ENCODE peak calls at places on chromosomes 6 and 20, in five cellular contexts. I is Peyer's patch, G is esophagus squamous epithelium, O is right lobe of liver, Z is fibroblast of mammary gland. L is an unnamed sample.

GRCh38 chr20:8389381-8390368 is 257.6 kb downstream of the PLCB1 start:
- DNase-seq in G (no peak), I (no peak), Z (peak; percentile 72), O (no peak), L (no peak)

GRCh38 chr20:219290-220115 is 7.6 kb upstream of the DEFB129 start:
- DNase-seq in Z (peak; percentile 20), O (no peak), G (no peak), I (no peak), L (no peak)

GRCh38 chr6:166617359-166617758 is 9.7 kb downstream of the RPS6KA2 start:
- DNase-seq in Z (no peak), O (no peak), G (no peak), I (no peak), L (no peak)

GRCh38 chr6:134813146-134813545 is 136.8 kb downstream of the ALDH8A1 start:
- DNase-seq in Z (no peak), O (no peak), I (no peak), G (no peak), L (no peak)

GRCh38 chr6:15391500-15391899 is 145.6 kb downstream of the JARID2 start:
- DNase-seq in Z (no peak), I (no peak), G (no peak), O (no peak), L (no peak)

GRCh38 chr6:28212510-28213212 is 12.4 kb upstream of the ZSCAN9 start:
- DNase-seq in I (no peak), G (no peak), O (no peak), Z (peak; percentile 91), L (peak; percentile 66)

GRCh38 chr20:22672191-22672590 is 87.8 kb upstream of the FOXA2 start:
- DNase-seq in G (no peak), O (no peak), Z (no peak), I (no peak), L (no peak)

GRCh38 chr20:41249371-41249770 is 68.2 kb downstream of the ZHX3 start:
- DNase-seq in I (peak; percentile 20), Z (peak; percentile 95), O (no peak), G (no peak), L (no peak)

GRCh38 chr6:12875061-12875460 is 158.5 kb downstream of the PHACTR1 start:
- DNase-seq in I (no peak), G (no peak), O (no peak), Z (peak; percentile 48), L (no peak)

GRCh38 chr6:134990262-134990661 is 40.4 kb upstream of the ALDH8A1 start:
- DNase-seq in I (no peak), Z (no peak), G (no peak), O (no peak), L (no peak)

GRCh38 chr6:163579880-163580295 is 165.4 kb downstream of the QKI start:
- DNase-seq in Z (peak; percentile 33), I (no peak), G (no peak), O (no peak), L (no peak)

GRCh38 chr6:7671076-7671475 is 54.8 kb upstream of the BMP6 start:
- DNase-seq in O (no peak), Z (peak; percentile 91), I (no peak), G (no peak), L (no peak)

GRCh38 chr6:73372516-73372915 is 2.8 kb upstream of the OOEP start:
- DNase-seq in Z (no peak), G (no peak), I (no peak), O (no peak), L (no peak)

GRCh38 chr6:143902827-143903226 is 38.6 kb downstream of the ZC2HC1B start:
- DNase-seq in Z (no peak), I (no peak), O (no peak), G (no peak), L (no peak)

GRCh38 chr20:61168605-61169004 is 83.5 kb upstream of the CDH4 start:
- DNase-seq in Z (no peak), O (no peak), G (no peak), I (no peak), L (no peak)

GRCh38 chr6:128511518-128511917 is 8.9 kb downstream of the PTPRK start:
- DNase-seq in O (no peak), G (no peak), I (no peak), Z (peak; percentile 82), L (no peak)

GRCh38 chr6:444653-445275 is 53.2 kb downstream of the IRF4 start:
- DNase-seq in G (no peak), Z (no peak), O (no peak), I (peak; percentile 22), L (no peak)

GRCh38 chr6:112357801-112358200 is 10.7 kb downstream of the RFPL4B start:
- DNase-seq in Z (peak; percentile 78), I (no peak), G (no peak), O (no peak), L (no peak)

GRCh38 chr6:19535351-19535750 is 301.8 kb upstream of the ID4 start:
- DNase-seq in G (no peak), Z (no peak), O (no peak), I (no peak), L (no peak)

GRCh38 chr6:143429970-143430369 is 20.5 kb downstream of the ADAT2 start:
- DNase-seq in G (no peak), O (no peak), Z (no peak), I (no peak), L (no peak)

GRCh38 chr20:408843-409696 is 971 bp downstream of the RBCK1 start:
- DNase-seq in I (no peak), G (no peak), O (no peak), Z (no peak), L (no peak)

GRCh38 chr6:62803094-62803493 is 408.2 kb upstream of the FKBP1C start:
- DNase-seq in G (no peak), O (no peak), I (no peak), Z (no peak), L (no peak)

GRCh38 chr6:110542311-110543024 is 66.1 kb upstream of the SLC22A16 start:
- DNase-seq in O (no peak), G (no peak), I (no peak), Z (no peak), L (no peak)

GRCh38 chr6:52389626-52390360 is 27.8 kb downstream of the PAQR8 start:
- DNase-seq in I (peak; percentile 57), G (no peak), O (peak; percentile 94), Z (peak; percentile 42), L (peak; percentile 76)

GRCh38 chr6:22657341-22657985 is 88.1 kb downstream of the HDGFL1 start:
- DNase-seq in Z (no peak), G (no peak), O (no peak), I (no peak), L (no peak)

GRCh38 chr20:60512436-60512835 is 554.2 kb downstream of the CDH26 start:
- DNase-seq in Z (peak; percentile 59), I (no peak), G (no peak), O (no peak), L (no peak)

GRCh38 chr6:52390361-52390727 is 28.4 kb downstream of the PAQR8 start:
- DNase-seq in I (peak; percentile 49), G (no peak), Z (peak; percentile 64), O (no peak), L (peak; percentile 62)

GRCh38 chr6:39892490-39893129 is 41.7 kb downstream of the MOCS1 start:
- DNase-seq in O (peak; percentile 74), I (no peak), G (no peak), Z (peak; percentile 72), L (no peak)

GRCh38 chr6:49550413-49551125 is at the start of gene C6orf141:
- DNase-seq in Z (peak; percentile 27), G (no peak), O (peak; percentile 75), I (no peak), L (no peak)

GRCh38 chr20:57779401-57780003 is 69.7 kb upstream of the PMEPA1 start:
- DNase-seq in O (no peak), G (no peak), I (no peak), Z (no peak), L (no peak)

GRCh38 chr6:55916188-55916587 is 40.8 kb upstream of the BMP5 start:
- DNase-seq in G (no peak), I (no peak), Z (peak; percentile 22), O (no peak), L (no peak)

GRCh38 chr6:108074057-108074358 is 533 bp downstream of the OSTM1 start:
- DNase-seq in G (no peak), O (no peak), Z (no peak), I (no peak), L (no peak)

GRCh38 chr20:58233881-58234528 is 5.6 kb upstream of the ANKRD60 start:
- DNase-seq in I (peak; percentile 31), O (no peak), Z (no peak), G (no peak), L (no peak)

DNA sequence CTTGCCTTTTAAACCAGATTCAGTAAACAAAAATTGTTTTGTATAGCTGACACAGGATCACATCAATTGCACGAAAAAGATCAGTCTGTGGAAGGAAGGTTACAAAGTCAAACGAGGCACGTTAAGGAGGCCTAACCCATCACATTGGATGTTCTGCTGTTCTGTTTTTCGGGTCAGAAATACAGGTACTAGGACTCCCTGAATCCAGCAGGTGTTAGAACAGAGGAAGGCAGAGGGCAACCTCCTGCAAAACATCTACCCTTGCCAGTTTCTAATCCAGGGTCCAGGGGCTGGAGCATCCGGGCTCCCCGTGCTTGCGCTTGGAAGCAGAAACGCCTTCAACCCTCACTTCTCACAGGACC is 64.6 kb downstream of the PLG start:
- DNase-seq in O (no peak), I (no peak), G (no peak), Z (no peak), L (no peak)
- H3K4me3 ChIP-seq in O (peak overlapping the region; percentile 45), I (no peak overlapping the region), G (peak overlapping the region; percentile 77), Z (peak overlapping the region; percentile 12), L (peak overlapping the region; percentile 61)

GRCh38 chr6:37517411-37517812 is 17.7 kb upstream of the CCDC167 start:
- DNase-seq in O (no peak), Z (no peak), I (peak; percentile 54), G (no peak), L (peak; percentile 64)

GRCh38 chr6:37516076-37516919 is 16.6 kb upstream of the CCDC167 start:
- DNase-seq in G (no peak), Z (no peak), O (peak; percentile 89), I (peak; percentile 84), L (no peak)

GRCh38 chr6:37515712-37516075 is 16.0 kb upstream of the CCDC167 start:
- DNase-seq in O (no peak), Z (no peak), G (no peak), I (no peak), L (no peak)

GRCh38 chr6:37518116-37518515 is 18.4 kb upstream of the CCDC167 start:
- DNase-seq in O (no peak), G (no peak), I (no peak), Z (no peak), L (no peak)

GRCh38 chr6:37516920-37517405 is 17.3 kb upstream of the CCDC167 start:
- DNase-seq in Z (peak; percentile 3), O (peak; percentile 78), G (no peak), I (no peak), L (no peak)
- TF ChIP-seq CTCF in Z (no peak), O (no peak), G (no peak), I (no peak), L (no peak)

DNA sequence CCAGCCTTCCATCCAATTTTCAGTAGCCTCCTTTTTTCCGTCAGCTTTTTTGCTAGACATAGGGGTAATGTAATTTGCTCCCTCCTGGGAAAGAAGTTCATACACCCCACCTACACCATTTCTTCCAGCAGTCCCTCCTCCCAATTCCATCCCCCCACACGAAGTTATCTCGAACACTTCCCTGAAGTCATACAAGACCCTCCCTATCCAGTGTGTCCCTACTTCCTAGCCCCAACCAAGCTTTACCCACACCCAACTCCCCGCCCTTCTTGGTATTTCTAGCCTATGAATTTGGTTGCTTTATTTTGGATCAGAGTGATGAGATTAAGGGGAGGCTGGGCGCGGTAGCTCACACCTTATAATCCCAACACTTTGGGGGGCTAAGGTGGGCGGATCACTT is 1.0 kb downstream of the UBE2C start:
- DNase-seq in I (no peak), O (no peak), Z (no peak), G (no peak), L (no peak)
- H3K4me3 ChIP-seq in I (peak overlapping the region; percentile 46), O (no peak overlapping the region), Z (peak overlapping the region; percentile 89), G (peak overlapping the region; percentile 79), L (peak overlapping the region; percentile 75)

GRCh38 chr6:168071620-168072019 is 7.4 kb downstream of the FRMD1 start:
- DNase-seq in O (no peak), G (no peak), Z (no peak), I (no peak), L (no peak)
- TF ChIP-seq CTCF in O (no peak), G (no peak), Z (no peak), I (peak; percentile 7), L (no peak)